ENCODE peak calls at places on chromosomes 1 and 21, in nine cellular contexts. H is NCI-H446; B is iPS DF 19.7; J is central memory CD4-positive, alpha-beta T cell; X is frontal cortex; I is kidney epithelial cell; M is naive thymus-derived CD8-positive, alpha-beta T cell; A is Daoy; F is NCI-H510A treated with DMSO at 0.1 percent for 48 hours. U is an unnamed sample.

GRCh38 chr1:15445390-15446122 is 7.3 kb downstream of the CTRC start:
- DNase-seq in H (no peak), F (no peak), B (no peak), M (no peak), X (no peak), A (no peak), I (no peak), J (no peak), U (no peak)

GRCh38 chr1:157112186-157112867 is 12.7 kb upstream of the ETV3L start:
- DNase-seq in A (no peak), I (no peak), J (no peak), H (no peak), F (no peak), B (no peak), X (no peak), M (no peak), U (no peak)

GRCh38 chr1:246609632-246610031 is 43.4 kb downstream of the CNST start:
- DNase-seq in A (no peak), B (no peak), F (no peak), J (no peak), I (no peak), H (no peak), X (no peak), M (no peak), U (no peak)

GRCh38 chr1:230268371-230269170 is 157.6 kb downstream of the PGBD5 start:
- DNase-seq in A (peak), F (peak), J (no peak), B (no peak), H (peak), I (peak), X (peak), M (no peak), U (no peak)

GRCh38 chr21:38942617-38943245 is 137.0 kb downstream of the ETS2 start:
- DNase-seq in J (no peak), A (no peak), M (no peak), X (no peak), F (peak), B (no peak), H (no peak), I (no peak), U (no peak)

GRCh38 chr1:108048311-108049082 is 83.5 kb upstream of the VAV3 start:
- DNase-seq in J (no peak), I (no peak), H (no peak), F (no peak), X (no peak), M (no peak), A (no peak), B (no peak), U (no peak)

GRCh38 chr1:16727190-16728111 is 12.9 kb upstream of the RNU1-4 start:
- DNase-seq in A (peak), I (no peak), H (no peak), F (no peak), J (no peak), B (no peak), X (no peak), M (no peak), U (no peak)

GRCh38 chr1:245687129-245687635 is 532.4 kb downstream of the KIF26B start:
- DNase-seq in I (no peak), A (no peak), F (no peak), H (no peak), X (no peak), J (no peak), B (no peak), M (no peak), U (no peak)

GRCh38 chr1:89901957-89902669 is 81.3 kb downstream of the LRRC8D start:
- DNase-seq in I (no peak), M (no peak), H (no peak), J (no peak), F (no peak), B (no peak), X (no peak), A (no peak), U (no peak)

GRCh38 chr1:67460648-67461500 is 30.7 kb upstream of the SERBP1 start:
- DNase-seq in F (no peak), I (no peak), H (no peak), X (no peak), M (no peak), B (no peak), A (no peak), J (no peak), U (no peak)

GRCh38 chr1:166884040-166884642 is 8.1 kb upstream of the TADA1 start:
- DNase-seq in H (no peak), I (no peak), F (peak), M (peak), B (peak), J (no peak), X (no peak), A (peak), U (peak)

GRCh38 chr21:35649186-35649585 is 411.1 kb downstream of the SETD4 start:
- DNase-seq in M (no peak), F (peak), X (no peak), J (no peak), H (no peak), I (no peak), A (peak), B (no peak), U (no peak)

GRCh38 chr1:203754455-203754864 is 10.5 kb upstream of the LAX1 start:
- DNase-seq in B (no peak), J (peak), I (no peak), A (no peak), H (no peak), F (no peak), X (no peak), M (peak), U (no peak)

GRCh38 chr1:192550922-192551534 is 24.5 kb upstream of the RGS1 start:
- DNase-seq in B (no peak), F (no peak), M (no peak), I (peak), H (no peak), A (peak), J (no peak), X (no peak), U (no peak)